ENCODE peak calls at places on chromosome 3, in seven cellular contexts. Y, B, H, G, L, W and O are unnamed samples. For H3K4me1 and H3K36me3, the result is how much of the 10 kb centered on the place peaks cover.

GRCh38 chr3:33586402-33586801 is 131.7 kb downstream of the CLASP2 start:
- DNase-seq in Y (no peak), H (no peak), G (no peak), B (no peak), L (no peak), W (no peak), O (no peak)

GRCh38 chr3:134697830-134698699 is 47.2 kb upstream of the KY start:
- DNase-seq in W (no peak), Y (no peak), G (no peak), B (no peak), H (no peak), L (no peak), O (no peak)

GRCh38 chr3:105369501-105370371 is 3.0 kb downstream of the ALCAM start:
- DNase-seq in Y (peak), H (peak), G (peak), B (peak), L (peak), W (peak), O (peak)

GRCh38 chr3:65811050-65811766 is 227.5 kb downstream of the MAGI1 start:
- DNase-seq in B (no peak), L (peak), Y (no peak), G (peak), H (no peak), W (no peak), O (no peak)

GRCh38 chr3:192422998-192423349 is 304.4 kb downstream of the FGF12 start:
- DNase-seq in G (no peak), B (peak), H (peak), L (no peak), W (no peak), Y (no peak), O (no peak)

GRCh38 chr3:39207361-39208192 is 15.2 kb upstream of the XIRP1 start:
- DNase-seq in H (no peak), L (no peak), W (no peak), Y (peak), B (no peak), G (no peak), O (no peak)

GRCh38 chr3:195102609-195103467 is 168.1 kb downstream of the XXYLT1 start:
- DNase-seq in G (peak), Y (peak), B (peak), H (no peak), W (no peak), L (no peak), O (no peak)

GRCh38 chr3:146834917-146835316 is 229.8 kb upstream of the PLSCR5 start:
- DNase-seq in W (no peak), Y (no peak), L (no peak), H (no peak), B (no peak), G (peak), O (no peak)

GRCh38 chr3:8712045-8712870 is 21.3 kb upstream of the CAV3 start:
- DNase-seq in H (no peak), Y (no peak), B (no peak), G (peak), W (no peak), L (no peak), O (no peak)

GRCh38 chr3:106820726-106821362 is 556.4 kb upstream of the CCDC54 start:
- DNase-seq in H (no peak), L (no peak), W (no peak), Y (no peak), G (no peak), B (no peak), O (no peak)

GRCh38 chr3:66553714-66554113 is 52.9 kb upstream of the LRIG1 start:
- DNase-seq in Y (no peak), L (no peak), G (no peak), W (no peak), H (no peak), B (no peak), O (no peak)

GRCh38 chr3:188624384-188624783 is 470.4 kb downstream of the LPP start:
- DNase-seq in B (peak), Y (peak), W (no peak), L (peak), G (peak), H (no peak), O (no peak)

GRCh38 chr3:58052373-58053273 is 44.4 kb downstream of the FLNB start:
- DNase-seq in G (peak), W (no peak), Y (peak), H (no peak), B (peak), L (peak), O (no peak)

GRCh38 chr3:49173116-49173791 is 1.9 kb downstream of the KLHDC8B start:
- DNase-seq in H (peak), G (peak), B (no peak), Y (peak), W (no peak), L (peak), O (no peak)

GRCh38 chr3:49171775-49172500 is 540 bp downstream of the KLHDC8B start:
- DNase-seq in B (no peak), H (no peak), G (no peak), L (no peak), W (no peak), Y (peak), O (no peak)

GRCh38 chr3:49171119-49171774 is at the start of gene KLHDC8B:
- DNase-seq in Y (peak), H (peak), W (peak), G (peak), L (peak), B (peak), O (peak)

GRCh38 chr3:49172616-49173041 is 1.2 kb downstream of the KLHDC8B start:
- DNase-seq in L (peak), Y (no peak), B (no peak), G (no peak), W (no peak), H (no peak), O (no peak)

GRCh38 chr3:49170744-49171118 is 667 bp upstream of the KLHDC8B start:
- DNase-seq in W (no peak), H (no peak), Y (no peak), L (no peak), B (no peak), G (no peak), O (no peak)
- H3K4me3 ChIP-seq in W (peak), H (peak), Y (peak), L (peak), B (peak), G (peak), O (peak)

GRCh38 chr3:29694783-29695182 is 413.9 kb downstream of the RBMS3 start:
- DNase-seq in L (no peak), Y (peak), B (peak), W (no peak), G (peak), H (peak), O (peak)

GRCh38 chr3:29693863-29694262 is 413.0 kb downstream of the RBMS3 start:
- DNase-seq in W (no peak), Y (peak), H (peak), G (peak), L (no peak), B (peak), O (peak)

GRCh38 chr3:29686889-29687592 is 406.2 kb downstream of the RBMS3 start:
- DNase-seq in G (peak), B (no peak), H (no peak), L (no peak), Y (peak), W (no peak), O (no peak)

GRCh38 chr3:29694331-29694730 is 413.5 kb downstream of the RBMS3 start:
- DNase-seq in L (no peak), H (no peak), B (no peak), G (peak), Y (no peak), W (no peak), O (no peak)

DNA sequence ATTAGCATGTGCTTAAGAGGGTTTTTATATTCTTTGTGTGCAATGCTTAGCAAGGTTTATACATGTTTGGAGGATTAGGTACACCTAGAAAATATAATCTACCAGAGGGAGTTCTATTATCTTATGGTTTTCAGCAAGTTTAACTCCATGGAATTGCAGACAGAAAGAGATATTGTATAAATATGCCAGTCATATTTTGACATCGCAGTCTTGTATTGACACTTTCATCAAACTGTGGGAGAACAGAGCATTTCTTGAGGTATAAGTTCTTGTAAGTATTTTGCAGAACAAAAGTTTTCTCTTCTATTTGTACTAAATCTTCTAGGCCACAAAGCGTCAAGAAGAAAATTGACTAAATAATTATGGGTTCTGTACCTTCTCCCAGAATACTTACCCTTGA is 410.1 kb downstream of the RBMS3 start:
- DNase-seq in Y (no peak), B (no peak), G (no peak), L (no peak), W (no peak), H (no peak), O (no peak)
- H3K4me1 ChIP-seq in Y (under half), B (under half), G (under half), L (under half), W (under half), H (under half), O (under half)

GRCh38 chr3:138271189-138271794 is 58.4 kb downstream of the NME9 start:
- DNase-seq in B (no peak), W (no peak), L (no peak), G (no peak), Y (no peak), H (no peak), O (no peak)
- H3K36me3 ChIP-seq in B (under half), W (under half), L (under half), G (under half), Y (under half), H (under half), O (under half)

GRCh38 chr3:40582401-40583027 is 57.8 kb downstream of the ZNF621 start:
- DNase-seq in Y (no peak), B (no peak), G (no peak), L (no peak), H (no peak), W (no peak), O (peak)

GRCh38 chr3:40586866-40587265 is 62.1 kb downstream of the ZNF621 start:
- DNase-seq in L (no peak), Y (no peak), B (no peak), H (no peak), W (no peak), G (no peak), O (no peak)

GRCh38 chr3:40585381-40586016 is 60.7 kb downstream of the ZNF621 start:
- DNase-seq in W (no peak), H (no peak), Y (no peak), G (no peak), B (no peak), L (no peak), O (no peak)

GRCh38 chr3:40583691-40584090 is 58.9 kb downstream of the ZNF621 start:
- DNase-seq in L (no peak), B (no peak), Y (no peak), H (peak), G (no peak), W (no peak), O (no peak)

DNA sequence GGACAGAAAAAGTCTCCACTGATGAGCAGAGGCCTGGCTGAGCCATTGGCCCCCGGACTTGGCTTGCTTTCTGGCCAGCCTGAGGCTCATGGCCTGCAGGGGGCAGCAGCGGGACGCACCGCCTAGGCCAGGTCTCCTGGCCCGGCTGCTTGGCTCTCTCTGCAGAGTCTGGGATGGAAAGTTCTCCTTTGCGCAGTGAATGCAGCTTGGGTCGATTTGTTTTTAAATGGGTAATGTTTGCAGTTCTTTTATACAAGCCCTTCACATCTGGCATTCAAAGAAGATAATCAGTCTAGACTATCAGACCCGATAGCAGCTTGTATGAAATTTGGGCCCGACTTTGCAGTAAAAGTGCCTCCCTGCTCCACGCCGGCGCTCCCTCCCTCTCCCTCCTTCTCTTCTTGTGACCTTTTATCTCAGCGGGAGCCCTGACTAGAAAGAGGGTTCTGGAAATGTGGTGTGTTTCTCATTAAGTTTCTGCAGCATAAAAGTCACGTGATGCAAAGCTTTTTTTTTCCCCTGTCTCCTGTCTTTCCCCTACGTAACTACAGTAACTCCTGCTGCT is 59.9 kb downstream of the ZNF621 start:
- DNase-seq in G (peak), H (peak), Y (peak), L (peak), W (peak), B (no peak), O (peak)
- H3K4me3 ChIP-seq in G (no peak), H (no peak), Y (peak), L (no peak), W (no peak), B (no peak), O (no peak)

DNA sequence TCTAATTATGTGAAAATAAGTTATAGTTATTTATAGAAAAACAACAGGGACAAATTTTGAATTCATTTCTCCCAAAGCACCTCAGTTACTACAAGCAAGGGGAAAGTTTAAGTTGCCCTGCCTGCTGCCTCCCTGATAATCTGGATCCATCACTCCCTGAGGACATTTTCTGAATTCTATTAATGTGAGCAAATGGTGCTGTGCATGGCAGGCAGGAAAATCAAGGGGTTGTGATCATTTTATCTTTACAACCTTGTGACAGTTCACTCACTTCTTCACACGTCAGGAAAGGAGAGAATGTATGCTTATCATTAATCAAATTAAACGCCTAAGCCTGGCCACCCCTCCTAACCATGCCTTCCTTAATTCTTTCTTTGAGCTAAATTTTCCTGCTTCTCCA is 39.3 kb downstream of the ITGB5 start:
- DNase-seq in L (no peak), W (no peak), Y (no peak), H (no peak), B (no peak), G (no peak), O (no peak)
- H3K4me1 ChIP-seq in L (under half), W (under half), Y (under half), H (under half), B (under half), G (under half), O (under half)